ENCODE peak calls at places on chromosome 14, in seven cellular contexts. T, P, V, K, X, A and U are unnamed samples.

GRCh38 chr14:94139006-94139405 is 9.6 kb upstream of the IFI27L2 start:
- DNase-seq in T (no peak), P (no peak), V (no peak), K (no peak), X (no peak), A (no peak), U (no peak)

GRCh38 chr14:102930138-102930752 is 7.8 kb downstream of the AMN start:
- DNase-seq in T (no peak), P (peak), V (no peak), K (no peak), X (no peak), A (peak), U (no peak)

GRCh38 chr14:95445161-95445560 is 71.3 kb downstream of the SYNE3 start:
- DNase-seq in T (no peak), P (no peak), V (no peak), K (no peak), X (no peak), A (no peak), U (no peak)

GRCh38 chr14:67166450-67166853 is 22.8 kb upstream of the GARIN2 start:
- DNase-seq in T (peak), P (peak), V (no peak), K (no peak), X (peak), A (no peak), U (peak)

GRCh38 chr14:100267990-100268389 is 29.0 kb downstream of the YY1 start:
- DNase-seq in T (no peak), P (no peak), V (no peak), K (no peak), X (no peak), A (no peak), U (no peak)

GRCh38 chr14:46245281-46245680 is 406.3 kb downstream of the RPL10L start:
- DNase-seq in T (no peak), P (no peak), V (no peak), K (no peak), X (no peak), A (no peak), U (no peak)

GRCh38 chr14:79924583-79924982 is 286.7 kb downstream of the DIO2 start:
- DNase-seq in T (no peak), P (no peak), V (no peak), K (no peak), X (no peak), A (no peak), U (no peak)

GRCh38 chr14:104923596-104924420 is 871 bp upstream of the PLD4 start:
- DNase-seq in T (no peak), P (no peak), V (no peak), K (no peak), X (no peak), A (no peak), U (no peak)

GRCh38 chr14:70073924-70074566 is 114.7 kb downstream of the SLC8A3 start:
- DNase-seq in T (peak), P (peak), V (no peak), K (peak), X (peak), A (peak), U (no peak)